ENCODE peak calls at places on chromosomes 2 and 18, in eight cellular contexts. O is fibroblast of lung, Q is gastrocnemius medialis, B is spleen, C is mammary epithelial cell, G is GM12865, U is tibial artery, W is Panc1. Y is an unnamed sample.

GRCh38 chr2:121283670-121284245 is 1.2 kb downstream of the TFCP2L1 start:
- DNase-seq in B (no peak), W (no peak), C (peak; percentile 41), Q (no peak), U (no peak), G (no peak), O (no peak), Y (no peak)

GRCh38 chr2:132668986-132669853 is 785 bp downstream of the LYPD1 start:
- DNase-seq in Q (no peak), C (peak; percentile 28), G (no peak), W (no peak), B (no peak), U (no peak), O (peak; percentile 43), Y (no peak)

GRCh38 chr2:212843409-212844199 is 305.0 kb upstream of the ERBB4 start:
- DNase-seq in W (no peak), B (no peak), U (no peak), O (peak; percentile 89), G (no peak), C (peak; percentile 94), Q (no peak), Y (peak; percentile 73)

GRCh38 chr18:28108801-28109200 is 68.1 kb downstream of the CDH2 start:
- DNase-seq in U (no peak), C (peak; percentile 33), O (peak; percentile 69), W (no peak), B (no peak), Q (no peak), G (no peak), Y (no peak)

GRCh38 chr2:148917431-148917830 is 42.4 kb downstream of the KIF5C start:
- DNase-seq in G (no peak), C (no peak), B (no peak), W (no peak), O (no peak), U (no peak), Q (no peak), Y (no peak)

GRCh38 chr2:8656160-8656641 is 25.7 kb upstream of the ID2 start:
- DNase-seq in U (no peak), W (no peak), G (no peak), C (no peak), O (peak; percentile 74), Q (no peak), B (no peak), Y (peak; percentile 59)

GRCh38 chr2:187978341-187978740 is 313.3 kb upstream of the GULP1 start:
- DNase-seq in W (no peak), C (no peak), G (no peak), B (no peak), U (no peak), O (no peak), Q (no peak), Y (no peak)

GRCh38 chr2:160402997-160403979 is 90.3 kb downstream of the RBMS1 start:
- DNase-seq in Q (no peak), O (peak; percentile 79), B (no peak), U (no peak), C (peak; percentile 71), W (no peak), G (no peak), Y (peak; percentile 95)

GRCh38 chr2:149901231-149901859 is 313.8 kb upstream of the MMADHC start:
- DNase-seq in U (no peak), Q (no peak), C (no peak), W (no peak), B (no peak), G (no peak), O (peak; percentile 69), Y (no peak)

GRCh38 chr2:226797289-226797988 is 2.2 kb downstream of the IRS1 start:
- DNase-seq in O (no peak), B (peak; percentile 80), Q (peak; percentile 10), U (no peak), C (no peak), G (no peak), W (no peak), Y (peak; percentile 67)

GRCh38 chr18:11025671-11026070 is 123.7 kb downstream of the PIEZO2 start:
- DNase-seq in B (no peak), W (no peak), U (no peak), G (no peak), O (no peak), Q (no peak), C (no peak), Y (no peak)

GRCh38 chr2:10215393-10215935 is 87.2 kb upstream of the HPCAL1 start:
- DNase-seq in U (no peak), O (peak; percentile 61), Q (no peak), B (no peak), W (no peak), C (peak; percentile 4), G (no peak), Y (no peak)

GRCh38 chr18:34848695-34849094 is 138.6 kb downstream of the DTNA start:
- DNase-seq in U (no peak), O (no peak), C (no peak), W (no peak), Q (no peak), G (no peak), B (no peak), Y (no peak)

GRCh38 chr2:13542061-13542460 is 825.3 kb downstream of the TRIB2 start:
- DNase-seq in W (no peak), B (no peak), U (no peak), O (no peak), Q (no peak), C (no peak), G (no peak), Y (no peak)

GRCh38 chr2:232484628-232485332 is 2.9 kb downstream of the ECEL1 start:
- DNase-seq in U (no peak), B (peak; percentile 55), C (no peak), Q (no peak), W (no peak), O (no peak), G (no peak), Y (no peak)

GRCh38 chr2:44291281-44292248 is 16.3 kb downstream of the SLC3A1 start:
- DNase-seq in O (peak; percentile 95), Q (peak; percentile 27), W (peak; percentile 77), G (peak; percentile 11), C (peak; percentile 85), U (peak; percentile 38), B (no peak), Y (peak; percentile 95)

GRCh38 chr2:172572981-172573380 is 17.1 kb downstream of the PDK1 start:
- DNase-seq in U (no peak), C (no peak), W (no peak), O (no peak), Q (no peak), B (no peak), G (no peak), Y (no peak)

GRCh38 chr2:101679037-101679726 is 18.3 kb upstream of the MAP4K4 start:
- DNase-seq in G (no peak), O (peak; percentile 92), U (no peak), B (no peak), C (peak; percentile 37), Q (no peak), W (no peak), Y (peak; percentile 84)

GRCh38 chr2:32874931-32875330 is 71.8 kb upstream of the LTBP1 start:
- DNase-seq in U (no peak), O (no peak), C (no peak), W (no peak), Q (no peak), B (no peak), G (no peak), Y (no peak)

GRCh38 chr2:75595541-75596395 is 35.0 kb upstream of the EVA1A start:
- DNase-seq in B (no peak), G (no peak), U (no peak), O (peak; percentile 97), C (peak; percentile 70), W (no peak), Q (no peak), Y (peak; percentile 63)

DNA sequence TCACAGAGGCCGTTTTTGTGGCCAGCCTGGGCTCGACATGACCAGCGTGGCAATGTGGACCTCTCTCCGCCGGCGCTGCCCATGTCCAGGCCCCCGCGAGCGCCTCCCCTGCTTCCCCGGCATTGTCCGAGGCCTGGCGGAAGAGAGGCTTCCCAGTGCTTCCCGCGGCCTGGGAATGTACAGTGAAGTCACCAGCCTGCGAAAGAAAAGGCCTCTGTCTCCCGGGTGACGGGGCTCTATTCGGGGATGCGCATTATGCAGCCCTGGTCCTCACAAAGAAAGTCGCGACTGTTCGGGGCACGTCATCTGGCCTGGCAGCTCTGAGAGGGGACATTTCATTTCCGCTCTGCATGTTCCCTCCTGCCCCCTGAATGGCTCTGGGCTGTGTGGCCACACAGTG is 109.2 kb upstream of the AGAP1 start:
- DNase-seq in C (no peak), Q (no peak), O (no peak), B (no peak), U (no peak), G (no peak), W (no peak), Y (no peak)
- TF ChIP-seq CTCF in C (no peak), Q (no peak), O (no peak), B (no peak), U (no peak), G (no peak), W (no peak), Y (no peak)

GRCh38 chr2:152820048-152820447 is 101.6 kb downstream of the ARL6IP6 start:
- DNase-seq in Q (no peak), O (no peak), G (no peak), B (no peak), W (no peak), C (no peak), U (no peak), Y (no peak)
- H3K4me3 ChIP-seq in Q (no peak overlapping the region), O (no peak overlapping the region), G (no peak overlapping the region), B (no peak overlapping the region), W (no peak overlapping the region), C (no peak overlapping the region), U (no peak overlapping the region), Y (no peak overlapping the region)

DNA sequence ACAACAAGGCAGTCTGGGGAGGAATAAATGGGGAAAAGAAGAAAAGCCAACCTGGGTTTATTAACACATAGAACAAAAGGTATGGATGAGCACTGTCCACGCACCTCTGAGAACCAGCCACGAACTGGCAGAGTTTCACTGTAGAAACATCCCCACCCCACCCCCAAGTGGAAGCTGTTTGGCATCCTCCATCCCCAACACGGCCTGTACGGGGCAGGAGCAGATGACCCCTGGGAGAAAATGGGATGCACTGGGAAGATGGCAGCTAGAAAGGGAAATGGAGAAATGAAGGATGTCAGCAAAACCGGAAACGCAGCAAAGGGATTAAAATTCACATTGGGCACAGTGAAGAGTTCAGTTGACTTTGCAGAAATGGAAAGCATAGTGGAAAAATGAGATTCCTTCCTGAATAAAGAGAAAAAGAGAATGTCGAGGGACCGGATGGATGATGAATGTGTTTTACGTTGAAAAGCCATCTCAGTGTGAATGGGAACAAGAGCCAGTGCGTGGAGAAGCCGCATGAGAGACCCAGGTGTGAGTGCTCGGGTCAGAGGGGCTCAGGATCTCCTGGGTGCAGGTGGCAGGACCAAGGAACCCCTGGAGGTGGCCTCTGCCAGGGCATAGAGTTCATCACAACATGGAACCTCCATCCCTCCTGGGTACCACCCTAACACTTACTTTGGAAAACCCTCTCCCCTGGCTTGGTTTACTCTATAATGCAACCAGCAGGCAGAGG is 247.0 kb downstream of the ALPK2 start:
- DNase-seq in G (no peak), O (no peak), Q (no peak), C (no peak), W (no peak), U (no peak), B (no peak), Y (no peak)
- TF ChIP-seq CTCF in G (no peak), O (no peak), Q (no peak), C (no peak), W (no peak), U (no peak), B (no peak), Y (no peak)

DNA sequence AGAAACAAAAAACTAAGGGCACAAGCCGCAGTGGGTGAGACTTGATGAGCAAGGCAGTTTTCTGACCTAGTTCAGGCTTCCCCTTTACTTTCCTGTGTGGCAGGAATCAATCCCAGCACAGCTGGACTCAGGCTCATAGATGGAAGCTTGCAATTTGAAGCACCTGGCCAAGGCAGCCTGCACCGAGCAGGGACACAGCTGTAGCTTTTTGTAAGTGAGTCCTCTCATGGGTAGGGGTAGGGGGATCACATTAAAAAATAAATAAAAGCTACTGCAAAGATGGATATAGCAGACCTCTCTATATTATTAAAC is 329.2 kb downstream of the DLGAP1 start:
- DNase-seq in G (no peak), O (no peak), U (no peak), B (no peak), W (no peak), Q (no peak), C (no peak), Y (no peak)
- H3K4me3 ChIP-seq in G (no peak overlapping the region), O (no peak overlapping the region), U (no peak overlapping the region), B (no peak overlapping the region), W (no peak overlapping the region), Q (no peak overlapping the region), C (no peak overlapping the region), Y (no peak overlapping the region)

Y was measured in fibroblast of villous mesenchyme.